ENCODE peak calls at places on chromosomes 1 and 21, in ten cellular contexts. H is NCI-H1105, T is NCI-H446, B is pulmonary artery endothelial cell, Z is left ventricle myocardium inferior, W is MM.1S, S is left kidney, R is WTC11, E is hepatocyte, Q is neuronal stem cell. K is an unnamed sample.

GRCh38 chr1:212699839-212700596 is at the start of gene BATF3:
- DNase-seq in R (no peak), Q (no peak), T (no peak), W (no peak), Z (peak), E (peak), H (peak), S (peak), B (no peak), K (peak)

GRCh38 chr1:30885580-30886513 is 22.7 kb downstream of the SDC3 start:
- DNase-seq in Q (no peak), H (no peak), T (no peak), S (peak), R (no peak), W (no peak), Z (no peak), E (no peak), B (no peak), K (no peak)

GRCh38 chr1:172980456-172980855 is 70.3 kb downstream of the TNFSF18 start:
- DNase-seq in B (no peak), S (no peak), R (no peak), H (no peak), Q (no peak), Z (no peak), W (no peak), E (no peak), T (no peak), K (no peak)

GRCh38 chr1:13814131-13814530 is 114.1 kb downstream of the PRDM2 start:
- DNase-seq in W (no peak), T (no peak), Q (no peak), E (no peak), H (no peak), Z (no peak), B (no peak), S (no peak), R (no peak), K (no peak)

GRCh38 chr1:152752225-152752624 is 5.6 kb upstream of the KPRP start:
- DNase-seq in R (no peak), E (no peak), T (no peak), S (no peak), B (no peak), Q (no peak), Z (no peak), W (no peak), H (no peak), K (no peak)

GRCh38 chr1:98931134-98931835 is 73.4 kb downstream of the PLPPR5 start:
- DNase-seq in W (no peak), T (no peak), H (no peak), E (no peak), R (no peak), Z (no peak), S (no peak), Q (no peak), B (no peak), K (no peak)

GRCh38 chr1:163875927-163876320 is 554.2 kb downstream of the NUF2 start:
- DNase-seq in E (no peak), W (no peak), T (no peak), Q (no peak), R (no peak), S (peak), B (no peak), H (no peak), Z (no peak), K (no peak)

GRCh38 chr1:197130677-197131304 is 15.7 kb downstream of the ASPM start:
- DNase-seq in B (no peak), H (no peak), Q (no peak), R (no peak), W (no peak), T (no peak), Z (no peak), S (peak), E (peak), K (no peak)

GRCh38 chr1:151539321-151540020 is 638 bp upstream of the TUFT1 start:
- DNase-seq in B (peak), E (peak), T (peak), R (peak), Q (no peak), W (peak), H (peak), S (peak), Z (peak), K (no peak)

GRCh38 chr1:181114574-181115366 is 26.3 kb downstream of the IER5 start:
- DNase-seq in Z (no peak), W (no peak), R (no peak), Q (no peak), E (no peak), B (no peak), S (peak), T (no peak), H (no peak), K (no peak)

GRCh38 chr1:158547533-158547932 is 6.7 kb downstream of the OR6Y1 start:
- DNase-seq in E (no peak), B (no peak), R (no peak), W (no peak), Z (no peak), T (no peak), H (no peak), S (no peak), Q (no peak), K (no peak)

GRCh38 chr1:107529511-107530149 is 388.8 kb downstream of the NTNG1 start:
- DNase-seq in Q (peak), S (peak), Z (no peak), H (peak), B (no peak), W (peak), R (peak), E (peak), T (peak), K (peak)

GRCh38 chr1:172394167-172394751 is 26.2 kb upstream of the C1orf105 start:
- DNase-seq in H (no peak), S (peak), B (no peak), Q (no peak), E (peak), R (no peak), W (peak), Z (no peak), T (no peak), K (no peak)

GRCh38 chr1:217274927-217275616 is 355.8 kb downstream of the GPATCH2 start:
- DNase-seq in H (no peak), Q (no peak), T (no peak), E (no peak), S (no peak), Z (no peak), W (no peak), B (no peak), R (no peak), K (no peak)

GRCh38 chr1:114340906-114341698 is 169.9 kb downstream of the TRIM33 start:
- DNase-seq in R (no peak), H (no peak), Z (no peak), E (no peak), W (peak), S (no peak), T (no peak), Q (no peak), B (no peak), K (no peak)

GRCh38 chr1:9628541-9629444 is 22.7 kb upstream of the PIK3CD start:
- DNase-seq in W (no peak), Z (no peak), S (no peak), R (no peak), B (no peak), T (no peak), Q (no peak), H (no peak), E (no peak), K (peak)

GRCh38 chr1:101187287-101187686 is 49.5 kb upstream of the S1PR1 start:
- DNase-seq in W (no peak), E (no peak), T (no peak), S (no peak), Q (no peak), R (no peak), H (no peak), B (no peak), Z (no peak), K (no peak)

GRCh38 chr1:180571060-180571831 is 12.5 kb downstream of the OVAAL start:
- DNase-seq in R (no peak), E (no peak), Z (no peak), Q (no peak), H (no peak), S (no peak), B (no peak), W (no peak), T (no peak), K (no peak)

GRCh38 chr21:26843912-26844257 is 1.3 kb downstream of the ADAMTS1 start:
- DNase-seq in E (peak), Q (peak), H (no peak), S (peak), T (peak), R (no peak), Z (no peak), W (peak), B (no peak), K (no peak)

GRCh38 chr1:4585216-4585615 is 69.2 kb upstream of the AJAP1 start:
- DNase-seq in T (no peak), H (no peak), B (no peak), Q (peak), Z (no peak), W (peak), R (peak), E (peak), S (peak), K (no peak)

GRCh38 chr1:31795801-31796621 is 19.8 kb downstream of the SPOCD1 start:
- DNase-seq in R (no peak), Q (no peak), W (no peak), B (no peak), Z (no peak), S (no peak), H (peak), T (no peak), E (peak), K (no peak)

GRCh38 chr1:29235955-29236742 is at the start of gene PTPRU:
- DNase-seq in Q (no peak), W (peak), E (peak), B (no peak), S (peak), R (peak), H (peak), Z (peak), T (no peak), K (peak)

GRCh38 chr1:109818351-109819325 is 54.9 kb upstream of the EPS8L3 start:
- DNase-seq in S (peak), B (no peak), T (no peak), W (no peak), E (no peak), H (no peak), Z (no peak), R (no peak), Q (no peak), K (no peak)

GRCh38 chr1:156673387-156674121 is 3.7 kb downstream of the NES start:
- DNase-seq in Q (peak), T (no peak), B (no peak), H (no peak), W (no peak), R (peak), S (peak), Z (no peak), E (peak), K (no peak)

K was measured in frontal cortex.